ENCODE peak calls at places on chromosomes 5 and 9, in eight cellular contexts. V is A549, R is RWPE2, H is HepG2, I is ovary, S is BE2C, L is mucosa of descending colon, M is SK-N-SH. D is an unnamed sample.

GRCh38 chr5:97943036-97943435 is 760.0 kb upstream of the RIOK2 start:
- DNase-seq in V (no peak), R (no peak), H (no peak), I (no peak), S (no peak), L (no peak), M (no peak), D (no peak)

GRCh38 chr9:69035438-69036316 is at the start of gene FXN:
- DNase-seq in V (peak), R (no peak), H (peak), I (peak), S (peak), L (peak), M (peak), D (peak)

GRCh38 chr5:181215997-181216982 is 6.8 kb upstream of the TRIM41 start:
- DNase-seq in V (peak), R (no peak), H (no peak), I (no peak), S (peak), L (no peak), M (no peak), D (no peak)

GRCh38 chr9:109831996-109832395 is 52.0 kb downstream of the PALM2AKAP2 start:
- DNase-seq in V (no peak), R (no peak), H (no peak), I (no peak), S (no peak), L (no peak), M (no peak), D (no peak)

GRCh38 chr5:107505763-107506534 is 164.8 kb downstream of the EFNA5 start:
- DNase-seq in V (peak), R (no peak), H (no peak), I (no peak), S (no peak), L (no peak), M (no peak), D (no peak)

GRCh38 chr9:125532412-125532811 is 174.6 kb downstream of the MAPKAP1 start:
- DNase-seq in V (no peak), R (no peak), H (no peak), I (no peak), S (no peak), L (no peak), M (no peak), D (no peak)

GRCh38 chr5:140556438-140556837 is 835 bp downstream of the SRA1 start:
- DNase-seq in V (no peak), R (no peak), H (no peak), I (no peak), S (no peak), L (no peak), M (peak), D (no peak)

GRCh38 chr5:76709762-76710161 is 6.2 kb upstream of the F2R start:
- DNase-seq in V (no peak), R (no peak), H (no peak), I (no peak), S (no peak), L (no peak), M (no peak), D (no peak)

GRCh38 chr9:106859957-106860715 is 2.8 kb upstream of the ZNF462 start:
- DNase-seq in V (peak), R (peak), H (no peak), I (peak), S (peak), L (peak), M (peak), D (peak)

GRCh38 chr5:176474476-176474875 is 26.3 kb downstream of the FAF2 start:
- DNase-seq in V (no peak), R (no peak), H (no peak), I (no peak), S (no peak), L (no peak), M (peak), D (no peak)

GRCh38 chr5:177232761-177233160 is 70.8 kb downstream of the RAB24 start:
- DNase-seq in V (no peak), R (no peak), H (no peak), I (no peak), S (no peak), L (no peak), M (no peak), D (no peak)

GRCh38 chr5:112174959-112175594 is 244.0 kb downstream of the EPB41L4A start:
- DNase-seq in V (peak), R (no peak), H (peak), I (no peak), S (peak), L (no peak), M (peak), D (no peak)

GRCh38 chr9:31320507-31320906 is 1063.9 kb upstream of the ACO1 start:
- DNase-seq in V (no peak), R (no peak), H (no peak), I (no peak), S (no peak), L (peak), M (no peak), D (no peak)

GRCh38 chr5:13932561-13932960 is 11.9 kb downstream of the DNAH5 start:
- DNase-seq in V (no peak), R (peak), H (no peak), I (no peak), S (no peak), L (no peak), M (no peak), D (no peak)

GRCh38 chr5:89377752-89378455 is 494.9 kb upstream of the MEF2C start:
- DNase-seq in V (no peak), R (no peak), H (no peak), I (no peak), S (no peak), L (no peak), M (no peak), D (no peak)

GRCh38 chr5:158394102-158394501 is 535.2 kb upstream of the CLINT1 start:
- DNase-seq in V (no peak), R (no peak), H (no peak), I (no peak), S (no peak), L (no peak), M (no peak), D (no peak)

GRCh38 chr9:130860458-130861316 is 25.6 kb downstream of the ABL1 start:
- DNase-seq in V (peak), R (peak), H (no peak), I (peak), S (no peak), L (peak), M (no peak), D (peak)

GRCh38 chr5:151517122-151517920 is 69.9 kb downstream of the SLC36A1 start:
- DNase-seq in V (no peak), R (no peak), H (no peak), I (no peak), S (no peak), L (no peak), M (no peak), D (no peak)

GRCh38 chr5:151523335-151523734 is 67.8 kb downstream of the FAT2 start:
- DNase-seq in V (peak), R (no peak), H (peak), I (no peak), S (peak), L (no peak), M (peak), D (no peak)

GRCh38 chr5:151520294-151520693 is 70.8 kb downstream of the FAT2 start:
- DNase-seq in V (peak), R (no peak), H (peak), I (no peak), S (no peak), L (no peak), M (no peak), D (no peak)
- TF ChIP-seq CTCF in V (no peak), R (peak), H (peak), I (no peak), S (peak), L (no peak), M (peak), D (peak)

GRCh38 chr5:134127376-134127861 is 12.9 kb downstream of the TCF7 start:
- DNase-seq in V (no peak), R (no peak), H (no peak), I (no peak), S (no peak), L (peak), M (no peak), D (peak)
- H3K4me3 ChIP-seq in V (no peak), R (no peak), H (no peak), I (no peak), S (no peak), L (no peak), M (no peak), D (no peak)

GRCh38 chr9:35675732-35676392 is 2.1 kb downstream of the CA9 start:
- DNase-seq in V (no peak), R (no peak), H (no peak), I (peak), S (peak), L (peak), M (peak), D (peak)
- TF ChIP-seq CTCF in V (no peak), R (no peak), H (no peak), I (no peak), S (no peak), L (no peak), M (no peak), D (no peak)

GRCh38 chr9:21996438-21996837 is 1.8 kb downstream of the CDKN2B-AS1 start:
- DNase-seq in V (no peak), R (no peak), H (no peak), I (no peak), S (no peak), L (no peak), M (no peak), D (no peak)

GRCh38 chr9:21995652-21996275 is 1.2 kb downstream of the CDKN2B-AS1 start:
- DNase-seq in V (no peak), R (no peak), H (no peak), I (peak), S (peak), L (peak), M (peak), D (peak)

GRCh38 chr9:21994526-21994995 is at the start of gene CDKN2B-AS1:
- DNase-seq in V (no peak), R (peak), H (no peak), I (peak), S (peak), L (peak), M (peak), D (peak)

GRCh38 chr9:21993893-21994525 is at the start of gene CDKN2A:
- DNase-seq in V (no peak), R (peak), H (no peak), I (peak), S (peak), L (peak), M (peak), D (peak)

GRCh38 chr9:21994996-21995651 is 533 bp downstream of the CDKN2B-AS1 start:
- DNase-seq in V (no peak), R (peak), H (no peak), I (peak), S (peak), L (peak), M (peak), D (peak)
- H3K4me3 ChIP-seq in V (no peak), R (peak), H (peak), I (peak), S (peak), L (peak), M (peak), D (peak)

GRCh38 chr9:137213160-137214060 is 7.9 kb downstream of the NDOR1 start:
- DNase-seq in V (no peak), R (no peak), H (no peak), I (no peak), S (no peak), L (no peak), M (peak), D (no peak)
- TF ChIP-seq CTCF in V (peak), R (peak), H (peak), I (no peak), S (peak), L (no peak), M (peak), D (no peak)

GRCh38 chr9:108272350-108272899 is 583.4 kb downstream of the ACTL7B start:
- DNase-seq in V (peak), R (no peak), H (peak), I (peak), S (peak), L (peak), M (peak), D (peak)
- H3K4me3 ChIP-seq in V (no peak), R (peak), H (no peak), I (no peak), S (no peak), L (no peak), M (peak), D (peak)

GRCh38 chr5:143648696-143649095 is 163.3 kb upstream of the HMHB1 start:
- DNase-seq in V (peak), R (no peak), H (no peak), I (no peak), S (no peak), L (no peak), M (peak), D (no peak)
- TF ChIP-seq CTCF in V (no peak), R (no peak), H (peak), I (no peak), S (peak), L (no peak), M (peak), D (no peak)

GRCh38 chr5:133849116-133849515 is 119.3 kb downstream of the C5orf15 start:
- DNase-seq in V (no peak), R (no peak), H (no peak), I (no peak), S (no peak), L (no peak), M (no peak), D (no peak)

GRCh38 chr5:133847301-133847700 is 121.1 kb downstream of the C5orf15 start:
- DNase-seq in V (no peak), R (no peak), H (no peak), I (no peak), S (no peak), L (no peak), M (no peak), D (no peak)

GRCh38 chr5:133846478-133847226 is 121.8 kb downstream of the C5orf15 start:
- DNase-seq in V (no peak), R (no peak), H (no peak), I (no peak), S (no peak), L (no peak), M (no peak), D (no peak)

GRCh38 chr5:133848306-133848924 is 120.0 kb downstream of the C5orf15 start:
- DNase-seq in V (no peak), R (no peak), H (peak), I (no peak), S (no peak), L (no peak), M (no peak), D (no peak)

GRCh38 chr5:133847886-133848285 is 120.5 kb downstream of the C5orf15 start:
- DNase-seq in V (no peak), R (peak), H (no peak), I (no peak), S (no peak), L (no peak), M (no peak), D (no peak)
- H3K4me3 ChIP-seq in V (no peak), R (no peak), H (no peak), I (no peak), S (no peak), L (no peak), M (no peak), D (no peak)

D was measured in heart left ventricle.